ENCODE peak calls at places on chromosomes 16 and 17, in eight cellular contexts. One of them, this sample, is unnamed.

GRCh38 chr17:79242873-79243602 is 168.4 kb downstream of the ENGASE start:
- DNase-seq in cardiac fibroblast: no peak
- DNase-seq in kidney: no peak
- DNase-seq in AG10803: no peak
- DNase-seq in heart right ventricle: no peak
- DNase-seq in ovary: no peak
- DNase-seq in spleen: no peak
- DNase-seq in mammary epithelial cell: no peak
- DNase-seq in this sample: peak

GRCh38 chr16:82694239-82694874 is 67.6 kb downstream of the CDH13 start:
- DNase-seq in spleen: no peak
- DNase-seq in heart right ventricle: no peak
- DNase-seq in cardiac fibroblast: peak
- DNase-seq in kidney: no peak
- DNase-seq in ovary: no peak
- DNase-seq in AG10803: peak
- DNase-seq in mammary epithelial cell: peak
- DNase-seq in this sample: peak

GRCh38 chr17:16407911-16408588 is 7.3 kb upstream of the TRPV2 start:
- DNase-seq in heart right ventricle: peak
- DNase-seq in cardiac fibroblast: peak
- DNase-seq in AG10803: peak
- DNase-seq in ovary: peak
- DNase-seq in mammary epithelial cell: peak
- DNase-seq in spleen: peak
- DNase-seq in kidney: peak
- DNase-seq in this sample: peak

GRCh38 chr16:81261049-81261648 is 22.7 kb downstream of the BCO1 start:
- DNase-seq in ovary: no peak
- DNase-seq in AG10803: peak
- DNase-seq in kidney: peak
- DNase-seq in cardiac fibroblast: no peak
- DNase-seq in heart right ventricle: no peak
- DNase-seq in mammary epithelial cell: no peak
- DNase-seq in spleen: no peak
- DNase-seq in this sample: peak

GRCh38 chr17:8576895-8577294 is 53.6 kb downstream of the MYH10 start:
- DNase-seq in ovary: no peak
- DNase-seq in AG10803: no peak
- DNase-seq in spleen: no peak
- DNase-seq in heart right ventricle: no peak
- DNase-seq in mammary epithelial cell: no peak
- DNase-seq in kidney: no peak
- DNase-seq in cardiac fibroblast: no peak
- DNase-seq in this sample: no peak

GRCh38 chr16:3274490-3274889 is 8.8 kb upstream of the ZNF263 start:
- DNase-seq in spleen: no peak
- DNase-seq in kidney: no peak
- DNase-seq in mammary epithelial cell: peak
- DNase-seq in cardiac fibroblast: no peak
- DNase-seq in heart right ventricle: no peak
- DNase-seq in AG10803: no peak
- DNase-seq in ovary: no peak
- DNase-seq in this sample: peak

GRCh38 chr17:38925263-38925995 is at the start of gene LASP1NB:
- DNase-seq in ovary: peak
- DNase-seq in heart right ventricle: peak
- DNase-seq in cardiac fibroblast: peak
- DNase-seq in AG10803: peak
- DNase-seq in kidney: no peak
- DNase-seq in mammary epithelial cell: no peak
- DNase-seq in spleen: peak
- DNase-seq in this sample: peak

GRCh38 chr17:51121620-51122472 is 1.2 kb upstream of the SPAG9 start:
- DNase-seq in kidney: peak
- DNase-seq in ovary: peak
- DNase-seq in mammary epithelial cell: peak
- DNase-seq in AG10803: peak
- DNase-seq in heart right ventricle: peak
- DNase-seq in cardiac fibroblast: peak
- DNase-seq in spleen: peak
- DNase-seq in this sample: peak

GRCh38 chr16:23434380-23434779 is 18.6 kb downstream of the COG7 start:
- DNase-seq in ovary: no peak
- DNase-seq in mammary epithelial cell: peak
- DNase-seq in spleen: no peak
- DNase-seq in AG10803: peak
- DNase-seq in kidney: no peak
- DNase-seq in heart right ventricle: peak
- DNase-seq in cardiac fibroblast: peak
- DNase-seq in this sample: peak

GRCh38 chr17:71342726-71343125 is 778.1 kb upstream of the SOX9 start:
- DNase-seq in AG10803: no peak
- DNase-seq in mammary epithelial cell: peak
- DNase-seq in kidney: no peak
- DNase-seq in spleen: no peak
- DNase-seq in heart right ventricle: no peak
- DNase-seq in ovary: no peak
- DNase-seq in cardiac fibroblast: no peak
- DNase-seq in this sample: no peak

GRCh38 chr17:78764871-78765270 is 17.2 kb downstream of the CYTH1 start:
- DNase-seq in cardiac fibroblast: no peak
- DNase-seq in mammary epithelial cell: no peak
- DNase-seq in ovary: no peak
- DNase-seq in heart right ventricle: no peak
- DNase-seq in AG10803: no peak
- DNase-seq in spleen: no peak
- DNase-seq in kidney: no peak
- DNase-seq in this sample: no peak

GRCh38 chr16:90044111-90044551 is 24.9 kb upstream of the DBNDD1 start:
- DNase-seq in ovary: no peak
- DNase-seq in heart right ventricle: no peak
- DNase-seq in AG10803: no peak
- DNase-seq in mammary epithelial cell: peak
- DNase-seq in kidney: no peak
- DNase-seq in spleen: no peak
- DNase-seq in cardiac fibroblast: no peak
- DNase-seq in this sample: no peak

GRCh38 chr16:85398688-85399582 is 214.2 kb upstream of the GSE1 start:
- DNase-seq in AG10803: no peak
- DNase-seq in cardiac fibroblast: no peak
- DNase-seq in spleen: peak
- DNase-seq in kidney: peak
- DNase-seq in heart right ventricle: no peak
- DNase-seq in mammary epithelial cell: no peak
- DNase-seq in ovary: no peak
- DNase-seq in this sample: no peak

GRCh38 chr16:8849411-8850011 is 19.3 kb downstream of the CARHSP1 start:
- DNase-seq in heart right ventricle: peak
- DNase-seq in AG10803: no peak
- DNase-seq in mammary epithelial cell: no peak
- DNase-seq in kidney: peak
- DNase-seq in cardiac fibroblast: peak
- DNase-seq in spleen: peak
- DNase-seq in ovary: no peak
- DNase-seq in this sample: peak

GRCh38 chr16:77551352-77551751 is 116.5 kb upstream of the ADAMTS18 start:
- DNase-seq in kidney: no peak
- DNase-seq in spleen: no peak
- DNase-seq in AG10803: peak
- DNase-seq in mammary epithelial cell: no peak
- DNase-seq in cardiac fibroblast: peak
- DNase-seq in heart right ventricle: no peak
- DNase-seq in ovary: no peak
- DNase-seq in this sample: no peak

GRCh38 chr16:66408181-66409048 is 18.7 kb upstream of the BEAN1 start:
- DNase-seq in kidney: no peak
- DNase-seq in ovary: no peak
- DNase-seq in spleen: no peak
- DNase-seq in mammary epithelial cell: peak
- DNase-seq in AG10803: peak
- DNase-seq in cardiac fibroblast: peak
- DNase-seq in heart right ventricle: peak
- DNase-seq in this sample: peak

GRCh38 chr17:64531955-64532371 is 25.2 kb downstream of the CEP95 start:
- DNase-seq in heart right ventricle: no peak
- DNase-seq in cardiac fibroblast: no peak
- DNase-seq in AG10803: peak
- DNase-seq in kidney: no peak
- DNase-seq in spleen: no peak
- DNase-seq in mammary epithelial cell: no peak
- DNase-seq in ovary: no peak
- DNase-seq in this sample: no peak

GRCh38 chr16:86664518-86665318 is 86.4 kb downstream of the FOXL1 start:
- DNase-seq in kidney: no peak
- DNase-seq in ovary: no peak
- DNase-seq in mammary epithelial cell: peak
- DNase-seq in spleen: no peak
- DNase-seq in heart right ventricle: no peak
- DNase-seq in AG10803: peak
- DNase-seq in cardiac fibroblast: peak
- DNase-seq in this sample: peak

GRCh38 chr17:74552037-74552436 is 6.1 kb upstream of the CD300C start:
- DNase-seq in spleen: no peak
- DNase-seq in ovary: no peak
- DNase-seq in mammary epithelial cell: peak
- DNase-seq in cardiac fibroblast: no peak
- DNase-seq in heart right ventricle: no peak
- DNase-seq in kidney: no peak
- DNase-seq in AG10803: peak
- DNase-seq in this sample: no peak

GRCh38 chr17:57368637-57369336 is 112.5 kb downstream of the MSI2 start:
- DNase-seq in mammary epithelial cell: peak
- DNase-seq in kidney: no peak
- DNase-seq in AG10803: no peak
- DNase-seq in heart right ventricle: no peak
- DNase-seq in spleen: no peak
- DNase-seq in ovary: no peak
- DNase-seq in cardiac fibroblast: no peak
- DNase-seq in this sample: no peak

GRCh38 chr17:72460711-72461110 is 339.9 kb downstream of the SOX9 start:
- DNase-seq in spleen: no peak
- DNase-seq in AG10803: no peak
- DNase-seq in kidney: no peak
- DNase-seq in mammary epithelial cell: no peak
- DNase-seq in heart right ventricle: no peak
- DNase-seq in cardiac fibroblast: peak
- DNase-seq in ovary: no peak
- DNase-seq in this sample: no peak
- TF ChIP-seq CTCF in spleen: no peak
- TF ChIP-seq CTCF in AG10803: no peak
- TF ChIP-seq CTCF in kidney: no peak
- TF ChIP-seq CTCF in mammary epithelial cell: no peak
- TF ChIP-seq CTCF in heart right ventricle: no peak
- TF ChIP-seq CTCF in cardiac fibroblast: no peak
- TF ChIP-seq CTCF in ovary: no peak
- TF ChIP-seq CTCF in this sample: no peak

GRCh38 chr16:549544-550263 is 10.5 kb upstream of the PRR35 start:
- DNase-seq in mammary epithelial cell: no peak
- DNase-seq in heart right ventricle: no peak
- DNase-seq in spleen: no peak
- DNase-seq in ovary: no peak
- DNase-seq in cardiac fibroblast: no peak
- DNase-seq in AG10803: no peak
- DNase-seq in kidney: no peak
- DNase-seq in this sample: no peak
- TF ChIP-seq CTCF in mammary epithelial cell: no peak
- TF ChIP-seq CTCF in heart right ventricle: no peak
- TF ChIP-seq CTCF in spleen: no peak
- TF ChIP-seq CTCF in ovary: no peak
- TF ChIP-seq CTCF in cardiac fibroblast: no peak
- TF ChIP-seq CTCF in AG10803: no peak
- TF ChIP-seq CTCF in kidney: no peak
- TF ChIP-seq CTCF in this sample: peak

DNA sequence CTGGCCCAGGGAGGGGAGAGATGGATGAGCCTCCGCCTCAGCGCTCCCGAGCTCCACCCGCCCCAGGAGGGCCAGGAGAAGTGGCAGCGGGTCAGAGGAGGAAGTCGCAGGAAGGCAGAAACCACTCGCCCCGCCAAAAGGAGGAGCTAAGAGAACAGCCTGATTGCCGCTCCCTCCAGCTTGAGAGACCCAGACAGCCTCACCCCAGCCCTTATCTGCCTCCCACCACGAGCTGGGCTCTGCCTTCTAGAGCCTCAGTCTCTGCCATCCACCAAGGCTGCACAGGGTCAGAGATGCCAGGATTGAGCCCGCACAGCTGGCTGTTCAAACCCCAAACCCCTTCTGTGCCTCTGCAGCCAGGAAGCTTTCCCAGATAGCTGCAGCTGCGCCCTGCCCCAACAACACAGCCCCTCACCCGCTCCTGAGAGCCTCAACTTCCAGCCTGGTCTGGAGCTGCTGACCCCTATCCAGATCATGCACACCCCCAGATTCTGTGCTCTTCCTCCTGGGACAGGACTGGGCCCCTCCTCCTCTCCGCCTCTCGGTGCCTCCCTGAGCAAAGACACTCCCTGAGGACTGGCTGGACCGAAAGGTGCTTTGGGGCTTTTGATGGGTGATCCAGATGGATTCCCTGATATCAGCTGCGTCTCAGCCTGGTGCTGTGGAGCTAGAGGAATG is 1.0 kb upstream of the ATP2A3 start:
- DNase-seq in AG10803: no peak
- DNase-seq in mammary epithelial cell: peak
- DNase-seq in ovary: no peak
- DNase-seq in heart right ventricle: peak
- DNase-seq in cardiac fibroblast: peak
- DNase-seq in spleen: peak
- DNase-seq in kidney: peak
- DNase-seq in this sample: peak
- TF ChIP-seq CTCF in AG10803: no peak
- TF ChIP-seq CTCF in mammary epithelial cell: no peak
- TF ChIP-seq CTCF in ovary: no peak
- TF ChIP-seq CTCF in heart right ventricle: peak
- TF ChIP-seq CTCF in cardiac fibroblast: no peak
- TF ChIP-seq CTCF in spleen: no peak
- TF ChIP-seq CTCF in kidney: no peak
- TF ChIP-seq CTCF in this sample: peak

GRCh38 chr16:13401631-13402030 is 500.2 kb downstream of the SHISA9 start:
- DNase-seq in AG10803: no peak
- DNase-seq in ovary: no peak
- DNase-seq in spleen: no peak
- DNase-seq in heart right ventricle: no peak
- DNase-seq in mammary epithelial cell: no peak
- DNase-seq in cardiac fibroblast: no peak
- DNase-seq in kidney: no peak
- DNase-seq in this sample: no peak

GRCh38 chr16:13392341-13392740 is 490.9 kb downstream of the SHISA9 start:
- DNase-seq in heart right ventricle: no peak
- DNase-seq in cardiac fibroblast: no peak
- DNase-seq in mammary epithelial cell: no peak
- DNase-seq in kidney: no peak
- DNase-seq in AG10803: no peak
- DNase-seq in ovary: no peak
- DNase-seq in spleen: no peak
- DNase-seq in this sample: no peak

GRCh38 chr16:13393816-13394215 is 492.4 kb downstream of the SHISA9 start:
- DNase-seq in mammary epithelial cell: no peak
- DNase-seq in AG10803: no peak
- DNase-seq in kidney: no peak
- DNase-seq in spleen: no peak
- DNase-seq in ovary: no peak
- DNase-seq in heart right ventricle: no peak
- DNase-seq in cardiac fibroblast: no peak
- DNase-seq in this sample: no peak

GRCh38 chr16:13402601-13403000 is 501.2 kb downstream of the SHISA9 start:
- DNase-seq in mammary epithelial cell: no peak
- DNase-seq in cardiac fibroblast: no peak
- DNase-seq in AG10803: no peak
- DNase-seq in heart right ventricle: no peak
- DNase-seq in kidney: no peak
- DNase-seq in ovary: no peak
- DNase-seq in spleen: no peak
- DNase-seq in this sample: no peak

GRCh38 chr16:13397126-13397525 is 495.7 kb downstream of the SHISA9 start:
- DNase-seq in ovary: no peak
- DNase-seq in heart right ventricle: no peak
- DNase-seq in cardiac fibroblast: no peak
- DNase-seq in AG10803: no peak
- DNase-seq in spleen: no peak
- DNase-seq in mammary epithelial cell: no peak
- DNase-seq in kidney: no peak
- DNase-seq in this sample: no peak
- TF ChIP-seq CTCF in ovary: no peak
- TF ChIP-seq CTCF in heart right ventricle: no peak
- TF ChIP-seq CTCF in cardiac fibroblast: no peak
- TF ChIP-seq CTCF in AG10803: no peak
- TF ChIP-seq CTCF in spleen: no peak
- TF ChIP-seq CTCF in mammary epithelial cell: no peak
- TF ChIP-seq CTCF in kidney: no peak
- TF ChIP-seq CTCF in this sample: no peak

This sample was measured in choroid plexus epithelial cell.